ENCODE peak calls at places on chromosomes 5 and 9, in six cellular contexts. One of them, this sample, is unnamed.

GRCh38 chr5:54707841-54708240 is 190.3 kb downstream of the SNX18 start:
- DNase-seq in mucosa of descending colon: no peak
- DNase-seq in GM06990: no peak
- DNase-seq in spleen: no peak
- DNase-seq in psoas muscle: no peak
- DNase-seq in brain microvascular endothelial cell: no peak
- DNase-seq in this sample: no peak

GRCh38 chr5:76367623-76368366 is 35.3 kb upstream of the IQGAP2 start:
- DNase-seq in mucosa of descending colon: no peak
- DNase-seq in GM06990: peak; percentile 20
- DNase-seq in spleen: no peak
- DNase-seq in psoas muscle: no peak
- DNase-seq in brain microvascular endothelial cell: no peak
- DNase-seq in this sample: no peak

GRCh38 chr9:125758986-125759811 is 12.0 kb downstream of the PBX3 start:
- DNase-seq in mucosa of descending colon: no peak
- DNase-seq in GM06990: no peak
- DNase-seq in spleen: peak; percentile 77
- DNase-seq in psoas muscle: no peak
- DNase-seq in brain microvascular endothelial cell: no peak
- DNase-seq in this sample: no peak

GRCh38 chr5:67620386-67621039 is 423.9 kb upstream of the CD180 start:
- DNase-seq in mucosa of descending colon: peak; percentile 48
- DNase-seq in GM06990: no peak
- DNase-seq in spleen: no peak
- DNase-seq in psoas muscle: no peak
- DNase-seq in brain microvascular endothelial cell: no peak
- DNase-seq in this sample: no peak

GRCh38 chr9:98886691-98887229 is 56.9 kb upstream of the COL15A1 start:
- DNase-seq in mucosa of descending colon: no peak
- DNase-seq in GM06990: no peak
- DNase-seq in spleen: no peak
- DNase-seq in psoas muscle: no peak
- DNase-seq in brain microvascular endothelial cell: no peak
- DNase-seq in this sample: no peak

GRCh38 chr5:55993013-55993412 is 1.8 kb downstream of the IL6ST start:
- DNase-seq in mucosa of descending colon: peak; percentile 18
- DNase-seq in GM06990: no peak
- DNase-seq in spleen: no peak
- DNase-seq in psoas muscle: no peak
- DNase-seq in brain microvascular endothelial cell: no peak
- DNase-seq in this sample: no peak

GRCh38 chr5:145768863-145769262 is 66.3 kb downstream of the PRELID2 start:
- DNase-seq in mucosa of descending colon: no peak
- DNase-seq in GM06990: no peak
- DNase-seq in spleen: no peak
- DNase-seq in psoas muscle: no peak
- DNase-seq in brain microvascular endothelial cell: no peak
- DNase-seq in this sample: no peak

GRCh38 chr5:57232293-57233033 is 58.6 kb downstream of the GPBP1 start:
- DNase-seq in mucosa of descending colon: no peak
- DNase-seq in GM06990: no peak
- DNase-seq in spleen: no peak
- DNase-seq in psoas muscle: no peak
- DNase-seq in brain microvascular endothelial cell: no peak
- DNase-seq in this sample: no peak

GRCh38 chr5:142324377-142324870 is 397 bp downstream of the SPRY4 start:
- DNase-seq in mucosa of descending colon: peak; percentile 43
- DNase-seq in GM06990: no peak
- DNase-seq in spleen: no peak
- DNase-seq in psoas muscle: no peak
- DNase-seq in brain microvascular endothelial cell: no peak
- DNase-seq in this sample: no peak

GRCh38 chr5:66307647-66308257 is 163.7 kb downstream of the SREK1 start:
- DNase-seq in mucosa of descending colon: peak; percentile 32
- DNase-seq in GM06990: no peak
- DNase-seq in spleen: no peak
- DNase-seq in psoas muscle: no peak
- DNase-seq in brain microvascular endothelial cell: peak; percentile 49
- DNase-seq in this sample: no peak

GRCh38 chr5:24365406-24365805 is 279.4 kb downstream of the CDH10 start:
- DNase-seq in mucosa of descending colon: no peak
- DNase-seq in GM06990: no peak
- DNase-seq in spleen: no peak
- DNase-seq in psoas muscle: no peak
- DNase-seq in brain microvascular endothelial cell: no peak
- DNase-seq in this sample: no peak

GRCh38 chr5:124162782-124163532 is 583.5 kb downstream of the ZNF608 start:
- DNase-seq in mucosa of descending colon: peak; percentile 59
- DNase-seq in GM06990: no peak
- DNase-seq in spleen: peak; percentile 79
- DNase-seq in psoas muscle: no peak
- DNase-seq in brain microvascular endothelial cell: peak; percentile 27
- DNase-seq in this sample: no peak

GRCh38 chr9:134338394-134339182 is 12.3 kb downstream of the RXRA start:
- DNase-seq in mucosa of descending colon: no peak
- DNase-seq in GM06990: no peak
- DNase-seq in spleen: no peak
- DNase-seq in psoas muscle: no peak
- DNase-seq in brain microvascular endothelial cell: no peak
- DNase-seq in this sample: no peak

GRCh38 chr9:89497181-89497963 is 541 bp downstream of the SEMA4D start:
- DNase-seq in mucosa of descending colon: peak; percentile 54
- DNase-seq in GM06990: peak; percentile 39
- DNase-seq in spleen: peak; percentile 89
- DNase-seq in psoas muscle: no peak
- DNase-seq in brain microvascular endothelial cell: no peak
- DNase-seq in this sample: no peak

GRCh38 chr5:17192191-17192590 is 25.2 kb upstream of the BASP1 start:
- DNase-seq in mucosa of descending colon: no peak
- DNase-seq in GM06990: no peak
- DNase-seq in spleen: no peak
- DNase-seq in psoas muscle: no peak
- DNase-seq in brain microvascular endothelial cell: peak; percentile 24
- DNase-seq in this sample: no peak

GRCh38 chr9:112754578-112754977 is 4.0 kb downstream of the SNX30 start:
- DNase-seq in mucosa of descending colon: no peak
- DNase-seq in GM06990: no peak
- DNase-seq in spleen: no peak
- DNase-seq in psoas muscle: no peak
- DNase-seq in brain microvascular endothelial cell: no peak
- DNase-seq in this sample: no peak

GRCh38 chr5:16806691-16807433 is 129.2 kb downstream of the MYO10 start:
- DNase-seq in mucosa of descending colon: no peak
- DNase-seq in GM06990: no peak
- DNase-seq in spleen: no peak
- DNase-seq in psoas muscle: no peak
- DNase-seq in brain microvascular endothelial cell: no peak
- DNase-seq in this sample: no peak

GRCh38 chr5:177447066-177447610 is 524 bp downstream of the PRR7 start:
- DNase-seq in mucosa of descending colon: peak; percentile 60
- DNase-seq in GM06990: peak; percentile 77
- DNase-seq in spleen: peak; percentile 92
- DNase-seq in psoas muscle: peak; percentile 58
- DNase-seq in brain microvascular endothelial cell: no peak
- DNase-seq in this sample: no peak

GRCh38 chr9:38336341-38336740 is 56.2 kb upstream of the ALDH1B1 start:
- DNase-seq in mucosa of descending colon: no peak
- DNase-seq in GM06990: no peak
- DNase-seq in spleen: no peak
- DNase-seq in psoas muscle: no peak
- DNase-seq in brain microvascular endothelial cell: no peak
- DNase-seq in this sample: no peak

GRCh38 chr9:38332625-38333024 is 59.9 kb upstream of the ALDH1B1 start:
- DNase-seq in mucosa of descending colon: no peak
- DNase-seq in GM06990: no peak
- DNase-seq in spleen: no peak
- DNase-seq in psoas muscle: no peak
- DNase-seq in brain microvascular endothelial cell: no peak
- DNase-seq in this sample: no peak

GRCh38 chr9:38333047-38333446 is 59.5 kb upstream of the ALDH1B1 start:
- DNase-seq in mucosa of descending colon: no peak
- DNase-seq in GM06990: no peak
- DNase-seq in spleen: no peak
- DNase-seq in psoas muscle: no peak
- DNase-seq in brain microvascular endothelial cell: no peak
- DNase-seq in this sample: no peak

GRCh38 chr9:38335686-38336085 is 56.8 kb upstream of the ALDH1B1 start:
- DNase-seq in mucosa of descending colon: no peak
- DNase-seq in GM06990: no peak
- DNase-seq in spleen: no peak
- DNase-seq in psoas muscle: no peak
- DNase-seq in brain microvascular endothelial cell: no peak
- DNase-seq in this sample: no peak

GRCh38 chr9:38334234-38334633 is 58.3 kb upstream of the ALDH1B1 start:
- DNase-seq in mucosa of descending colon: no peak
- DNase-seq in GM06990: no peak
- DNase-seq in spleen: no peak
- DNase-seq in psoas muscle: no peak
- DNase-seq in brain microvascular endothelial cell: no peak
- DNase-seq in this sample: no peak
- TF ChIP-seq CTCF in mucosa of descending colon: no peak
- TF ChIP-seq CTCF in GM06990: peak; percentile 46
- TF ChIP-seq CTCF in spleen: no peak
- TF ChIP-seq CTCF in psoas muscle: peak; percentile 23
- TF ChIP-seq CTCF in brain microvascular endothelial cell: peak; percentile 46
- TF ChIP-seq CTCF in this sample: no peak

GRCh38 chr5:72940082-72940481 is 15.8 kb upstream of the FCHO2 start:
- DNase-seq in mucosa of descending colon: no peak
- DNase-seq in GM06990: no peak
- DNase-seq in spleen: no peak
- DNase-seq in psoas muscle: no peak
- DNase-seq in brain microvascular endothelial cell: no peak
- DNase-seq in this sample: no peak

GRCh38 chr5:72937517-72938061 is 18.3 kb upstream of the FCHO2 start:
- DNase-seq in mucosa of descending colon: no peak
- DNase-seq in GM06990: no peak
- DNase-seq in spleen: no peak
- DNase-seq in psoas muscle: no peak
- DNase-seq in brain microvascular endothelial cell: no peak
- DNase-seq in this sample: no peak

GRCh38 chr5:72938206-72938605 is 17.6 kb upstream of the FCHO2 start:
- DNase-seq in mucosa of descending colon: peak; percentile 38
- DNase-seq in GM06990: no peak
- DNase-seq in spleen: no peak
- DNase-seq in psoas muscle: no peak
- DNase-seq in brain microvascular endothelial cell: no peak
- DNase-seq in this sample: no peak

GRCh38 chr5:72936893-72937292 is 18.9 kb upstream of the FCHO2 start:
- DNase-seq in mucosa of descending colon: no peak
- DNase-seq in GM06990: no peak
- DNase-seq in spleen: no peak
- DNase-seq in psoas muscle: no peak
- DNase-seq in brain microvascular endothelial cell: no peak
- DNase-seq in this sample: no peak
- TF ChIP-seq CTCF in mucosa of descending colon: no peak
- TF ChIP-seq CTCF in GM06990: no peak
- TF ChIP-seq CTCF in spleen: no peak
- TF ChIP-seq CTCF in psoas muscle: no peak
- TF ChIP-seq CTCF in brain microvascular endothelial cell: no peak
- TF ChIP-seq CTCF in this sample: no peak

DNA sequence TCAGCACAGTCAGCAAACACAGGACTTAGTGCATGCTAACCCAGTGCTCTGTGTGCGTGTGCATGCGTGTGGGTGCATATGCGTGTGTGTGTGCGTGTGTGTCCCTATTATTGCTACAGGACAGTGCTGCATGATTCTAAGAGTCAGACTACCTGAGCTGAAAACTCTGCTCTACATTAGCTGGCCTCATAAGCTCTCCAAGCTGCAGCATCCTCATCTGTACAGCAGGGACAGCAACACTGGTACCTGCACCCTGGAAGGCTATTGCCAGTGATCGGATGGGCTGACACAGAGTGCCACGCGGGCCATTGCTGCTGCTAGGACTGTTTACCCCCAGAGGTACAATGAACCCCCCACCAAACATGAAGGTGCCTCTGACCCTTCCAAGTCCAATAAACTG is 1.2 kb downstream of the ADAMTS12 start:
- DNase-seq in mucosa of descending colon: no peak
- DNase-seq in GM06990: peak; percentile 39
- DNase-seq in spleen: no peak
- DNase-seq in psoas muscle: no peak
- DNase-seq in brain microvascular endothelial cell: peak; percentile 47
- DNase-seq in this sample: no peak
- TF ChIP-seq CTCF in mucosa of descending colon: no peak
- TF ChIP-seq CTCF in GM06990: no peak
- TF ChIP-seq CTCF in spleen: no peak
- TF ChIP-seq CTCF in psoas muscle: no peak
- TF ChIP-seq CTCF in brain microvascular endothelial cell: peak; percentile 69
- TF ChIP-seq CTCF in this sample: no peak

DNA sequence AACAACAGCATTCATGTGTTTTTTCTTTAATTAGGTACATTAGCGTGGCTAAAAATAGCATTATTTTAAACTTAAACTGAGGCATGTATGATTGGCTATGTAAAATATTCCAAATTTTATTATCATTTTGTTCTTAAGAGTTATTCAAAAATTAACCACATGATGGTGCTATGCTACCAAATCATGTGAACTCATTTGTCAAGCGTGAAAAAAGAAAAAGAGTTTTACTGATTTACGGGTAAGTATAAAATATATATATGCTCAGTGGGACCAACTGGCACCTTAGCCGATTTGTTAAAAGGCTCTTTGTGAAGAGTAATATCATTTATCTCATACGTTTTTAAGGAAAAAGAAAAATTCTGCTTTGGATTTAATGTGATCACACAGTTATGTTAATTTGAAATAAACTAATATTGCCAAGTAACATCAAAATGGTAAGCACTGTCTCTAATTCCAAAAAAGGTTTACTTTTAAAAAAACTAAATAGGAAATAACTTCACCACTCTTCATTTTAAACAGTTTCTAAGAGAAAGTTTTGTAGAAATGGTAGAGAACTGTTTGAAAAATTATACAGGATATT is 1042.3 kb downstream of the CDH12 start:
- DNase-seq in mucosa of descending colon: no peak
- DNase-seq in GM06990: no peak
- DNase-seq in spleen: no peak
- DNase-seq in psoas muscle: no peak
- DNase-seq in brain microvascular endothelial cell: no peak
- DNase-seq in this sample: no peak
- TF ChIP-seq CTCF in mucosa of descending colon: no peak
- TF ChIP-seq CTCF in GM06990: peak; percentile 13
- TF ChIP-seq CTCF in spleen: no peak
- TF ChIP-seq CTCF in psoas muscle: peak; percentile 13
- TF ChIP-seq CTCF in brain microvascular endothelial cell: peak; percentile 30
- TF ChIP-seq CTCF in this sample: peak; percentile 77

This sample was measured in mesothelial cell of epicardium.